ENCODE peak calls at places on chromosomes 5 and 9, in nine cellular contexts. M is cardiac muscle cell; Y is PC-9; G is K562; D is CD8-positive, alpha-beta memory T cell; L is tibial artery; O is GM23338; U is heart right ventricle; H is caudate nucleus. E is an unnamed sample.

GRCh38 chr5:160291467-160291866 is 20.9 kb downstream of the CCNJL start:
- DNase-seq in G (no peak), Y (no peak), M (no peak), L (no peak), H (no peak), D (no peak), O (no peak), U (no peak), E (peak)

GRCh38 chr9:37970301-37971106 is 66.6 kb upstream of the SLC25A51 start:
- DNase-seq in H (no peak), M (no peak), O (no peak), Y (no peak), U (no peak), G (no peak), D (no peak), L (no peak), E (no peak)

GRCh38 chr5:76542887-76543690 is 80.1 kb downstream of the F2RL2 start:
- DNase-seq in M (peak), O (peak), D (peak), U (no peak), Y (no peak), H (no peak), L (peak), G (peak), E (no peak)

GRCh38 chr9:27638716-27639115 is 65.4 kb upstream of the C9orf72 start:
- DNase-seq in H (no peak), U (no peak), O (no peak), M (peak), L (no peak), Y (no peak), G (no peak), D (no peak), E (no peak)

GRCh38 chr9:121169094-121169601 is 32.5 kb downstream of the RAB14 start:
- DNase-seq in G (no peak), O (peak), U (no peak), L (peak), D (peak), M (peak), Y (no peak), H (no peak), E (no peak)

GRCh38 chr5:139126711-139127111 is 71.5 kb downstream of the SIL1 start:
- DNase-seq in Y (no peak), G (no peak), M (no peak), L (no peak), D (no peak), H (no peak), U (peak), O (no peak), E (no peak)

GRCh38 chr5:138492552-138493045 is 27.3 kb downstream of the EGR1 start:
- DNase-seq in Y (no peak), L (no peak), D (no peak), G (peak), M (no peak), H (no peak), U (no peak), O (no peak), E (no peak)

GRCh38 chr9:72529531-72529930 is 8.1 kb downstream of the TMC1 start:
- DNase-seq in G (no peak), O (no peak), U (no peak), M (no peak), L (no peak), Y (no peak), H (no peak), D (no peak), E (no peak)

GRCh38 chr9:800561-800960 is 40.9 kb upstream of the DMRT1 start:
- DNase-seq in O (no peak), G (no peak), H (no peak), U (no peak), Y (no peak), L (no peak), M (peak), D (no peak), E (no peak)

GRCh38 chr9:93230601-93231000 is 46.7 kb downstream of the WNK2 start:
- DNase-seq in D (no peak), Y (no peak), H (no peak), U (no peak), M (no peak), O (no peak), L (no peak), G (no peak), E (no peak)

GRCh38 chr9:101465330-101465915 is 29.8 kb upstream of the ALDOB start:
- DNase-seq in G (peak), L (peak), U (peak), O (peak), M (peak), H (peak), D (no peak), Y (peak), E (no peak)

GRCh38 chr9:34558911-34559615 is 30.5 kb downstream of the CNTFR start:
- DNase-seq in M (no peak), H (no peak), G (no peak), Y (no peak), O (no peak), U (no peak), D (no peak), L (no peak), E (no peak)

GRCh38 chr5:159515909-159516415 is 185.7 kb upstream of the IL12B start:
- DNase-seq in U (peak), G (peak), O (peak), D (peak), Y (peak), H (peak), M (peak), L (peak), E (no peak)

GRCh38 chr9:87594218-87594617 is 96.6 kb downstream of the DAPK1 start:
- DNase-seq in Y (no peak), H (no peak), G (no peak), U (no peak), L (no peak), O (no peak), D (no peak), M (peak), E (no peak)

GRCh38 chr5:98349251-98349989 is 424.0 kb upstream of the RGMB start:
- DNase-seq in L (no peak), H (no peak), M (peak), U (no peak), D (no peak), O (peak), Y (no peak), G (peak), E (peak)

GRCh38 chr5:172642046-172642409 is 965 bp downstream of the NEURL1B start:
- DNase-seq in U (no peak), G (no peak), H (no peak), O (no peak), D (no peak), M (no peak), L (no peak), Y (no peak), E (no peak)

GRCh38 chr5:172643392-172643871 is 2.4 kb downstream of the NEURL1B start:
- DNase-seq in O (no peak), Y (no peak), H (no peak), L (no peak), M (no peak), D (no peak), G (no peak), U (no peak), E (no peak)

GRCh38 chr5:172641359-172642045 is 439 bp downstream of the NEURL1B start:
- DNase-seq in O (peak), Y (no peak), H (peak), L (no peak), M (no peak), U (no peak), D (peak), G (no peak), E (no peak)

GRCh38 chr5:172642926-172643325 is 1.9 kb downstream of the NEURL1B start:
- DNase-seq in M (no peak), D (no peak), H (no peak), L (no peak), O (no peak), Y (no peak), G (no peak), U (no peak), E (no peak)

GRCh38 chr5:172642511-172642910 is 1.4 kb downstream of the NEURL1B start:
- DNase-seq in G (no peak), Y (no peak), O (no peak), D (no peak), M (no peak), H (no peak), L (no peak), U (no peak), E (no peak)
- H3K27ac ChIP-seq in G (no peak), Y (no peak), O (no peak), D (no peak), M (no peak), H (no peak), L (peak), U (peak), E (no peak)

GRCh38 chr9:134474656-134475050 is 148.4 kb downstream of the RXRA start:
- DNase-seq in L (no peak), U (no peak), O (no peak), M (no peak), D (peak), Y (peak), H (no peak), G (no peak), E (no peak)

GRCh38 chr9:134476256-134476941 is 150.1 kb downstream of the RXRA start:
- DNase-seq in G (no peak), D (no peak), O (no peak), L (no peak), H (no peak), U (no peak), Y (peak), M (no peak), E (no peak)

GRCh38 chr9:134473353-134474057 is 147.2 kb downstream of the RXRA start:
- DNase-seq in M (no peak), H (no peak), U (no peak), G (no peak), O (no peak), Y (peak), L (peak), D (no peak), E (no peak)

GRCh38 chr9:134474058-134474370 is 147.8 kb downstream of the RXRA start:
- DNase-seq in G (no peak), H (no peak), U (peak), Y (no peak), M (peak), D (no peak), L (no peak), O (no peak), E (no peak)

GRCh38 chr9:134475051-134475790 is 149.0 kb downstream of the RXRA start:
- DNase-seq in D (peak), H (no peak), L (peak), Y (no peak), O (no peak), U (peak), G (no peak), M (peak), E (no peak)
- H3K27ac ChIP-seq in D (no peak), H (no peak), L (peak), Y (no peak), O (no peak), U (peak), G (no peak), M (no peak), E (no peak)

DNA sequence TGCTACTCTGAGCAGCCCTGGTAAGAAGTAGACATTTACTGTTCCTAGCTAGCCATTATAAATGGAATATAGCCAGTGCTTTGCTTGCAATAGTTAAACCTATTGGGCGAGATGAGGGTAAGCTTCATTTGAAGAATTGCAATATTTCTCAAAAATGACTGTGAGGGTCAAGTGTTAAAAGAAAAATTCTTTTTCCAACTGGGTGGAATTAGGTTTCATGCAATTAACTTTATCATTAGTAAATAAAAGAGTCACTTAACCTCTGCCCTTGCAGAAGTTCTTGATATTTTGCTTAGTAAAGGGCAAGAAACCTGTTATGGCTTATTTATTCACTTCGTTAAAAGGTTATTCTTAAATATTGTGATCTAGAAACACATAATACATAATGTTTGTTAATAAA is 370.3 kb downstream of the CSNK1G3 start:
- DNase-seq in G (no peak), H (no peak), D (no peak), U (no peak), Y (no peak), L (no peak), O (no peak), M (no peak), E (no peak)
- H3K27ac ChIP-seq in G (no peak), H (no peak), D (no peak), U (no peak), Y (no peak), L (no peak), O (no peak), M (peak), E (no peak)

GRCh38 chr9:134061019-134061687 is 6.7 kb downstream of the BRD3 start:
- DNase-seq in Y (no peak), U (no peak), G (no peak), M (no peak), O (no peak), D (no peak), H (no peak), L (no peak), E (no peak)

GRCh38 chr9:134063088-134063875 is 4.5 kb downstream of the BRD3 start:
- DNase-seq in U (no peak), M (no peak), G (no peak), Y (no peak), D (no peak), H (no peak), O (no peak), L (peak), E (no peak)

GRCh38 chr9:134061688-134062371 is 6.0 kb downstream of the BRD3 start:
- DNase-seq in Y (no peak), O (no peak), U (no peak), H (no peak), L (no peak), D (no peak), M (no peak), G (no peak), E (no peak)

GRCh38 chr9:134063876-134064450 is 3.9 kb downstream of the BRD3 start:
- DNase-seq in M (no peak), H (no peak), L (peak), U (no peak), D (no peak), O (no peak), Y (no peak), G (no peak), E (no peak)

GRCh38 chr9:134062461-134063087 is 5.3 kb downstream of the BRD3 start:
- DNase-seq in H (no peak), L (no peak), G (no peak), M (no peak), D (no peak), U (no peak), Y (no peak), O (no peak), E (no peak)
- H3K27ac ChIP-seq in H (no peak), L (no peak), G (no peak), M (peak), D (no peak), U (no peak), Y (no peak), O (no peak), E (no peak)

GRCh38 chr9:107734231-107735014 is 244.9 kb upstream of the KLF4 start:
- DNase-seq in Y (peak), O (no peak), H (no peak), L (peak), G (peak), D (no peak), U (no peak), M (peak), E (no peak)
- H3K27ac ChIP-seq in Y (no peak), O (no peak), H (no peak), L (peak), G (no peak), D (no peak), U (peak), M (no peak), E (peak)

GRCh38 chr5:33198816-33199215 is 241.9 kb upstream of the TARS1 start:
- DNase-seq in U (no peak), L (no peak), Y (no peak), D (no peak), G (no peak), O (no peak), H (no peak), M (no peak), E (no peak)

GRCh38 chr5:33195431-33196128 is 245.2 kb upstream of the TARS1 start:
- DNase-seq in D (no peak), M (peak), H (no peak), O (no peak), L (no peak), U (no peak), G (no peak), Y (no peak), E (no peak)

GRCh38 chr5:33194914-33195313 is 245.9 kb upstream of the TARS1 start:
- DNase-seq in Y (no peak), O (no peak), U (no peak), H (no peak), D (no peak), G (no peak), L (no peak), M (no peak), E (no peak)
- H3K27ac ChIP-seq in Y (no peak), O (no peak), U (no peak), H (no peak), D (no peak), G (no peak), L (no peak), M (no peak), E (no peak)